ENCODE peak calls at places on chromosomes 5 and 9, in six cellular contexts. R is esophagus muscularis mucosa; N is ovary; C is naive thymus-derived CD4-positive, alpha-beta T cell; P is brain microvascular endothelial cell; B is fibroblast of lung. O is an unnamed sample.

GRCh38 chr9:31574006-31574750 is 810.3 kb upstream of the ACO1 start:
- DNase-seq in R (no peak), P (peak), C (no peak), B (no peak), N (no peak), O (no peak)

GRCh38 chr5:145989428-145989827 is 53.0 kb downstream of the SH3RF2 start:
- DNase-seq in R (peak), P (peak), N (no peak), B (no peak), C (no peak), O (no peak)

GRCh38 chr9:129008986-129009583 is 19.0 kb downstream of the SH3GLB2 start:
- DNase-seq in C (no peak), B (no peak), R (no peak), P (no peak), N (no peak), O (no peak)

GRCh38 chr9:33129886-33130284 is 37.3 kb downstream of the B4GALT1 start:
- DNase-seq in N (no peak), C (no peak), R (no peak), B (no peak), P (no peak), O (no peak)

GRCh38 chr5:43601454-43602260 is 1.3 kb upstream of the NNT start:
- DNase-seq in N (no peak), R (no peak), B (peak), C (no peak), P (peak), O (no peak)

GRCh38 chr5:170333161-170333909 is 35.8 kb upstream of the LCP2 start:
- DNase-seq in B (no peak), C (peak), N (no peak), R (no peak), P (no peak), O (no peak)

GRCh38 chr5:120684749-120685415 is 220.8 kb downstream of the PRR16 start:
- DNase-seq in C (no peak), B (no peak), N (no peak), P (no peak), R (no peak), O (no peak)

GRCh38 chr9:114157516-114158176 is 2.3 kb downstream of the COL27A1 start:
- DNase-seq in C (no peak), P (peak), B (no peak), R (no peak), N (no peak), O (no peak)

GRCh38 chr5:153147891-153148623 is 342.4 kb upstream of the GRIA1 start:
- DNase-seq in N (no peak), B (peak), P (peak), R (no peak), C (no peak), O (no peak)

GRCh38 chr5:126658526-126658925 is 57.8 kb downstream of the PHAX start:
- DNase-seq in B (no peak), P (no peak), C (no peak), R (no peak), N (no peak), O (no peak)

GRCh38 chr9:120327322-120327721 is 252.6 kb downstream of the CDK5RAP2 start:
- DNase-seq in C (no peak), B (no peak), P (no peak), R (peak), N (no peak), O (no peak)

GRCh38 chr9:127936347-127936852 is 1.3 kb downstream of the DPM2 start:
- DNase-seq in C (no peak), R (no peak), B (no peak), N (no peak), P (no peak), O (no peak)

GRCh38 chr5:68395844-68396523 is 180.4 kb downstream of the PIK3R1 start:
- DNase-seq in P (no peak), C (no peak), R (no peak), N (no peak), B (no peak), O (no peak)

GRCh38 chr9:33167084-33167948 is at the start of gene B4GALT1:
- DNase-seq in B (peak), P (peak), N (peak), R (peak), C (peak), O (no peak)

GRCh38 chr5:170880084-170880483 is 18.3 kb downstream of the RANBP17 start:
- DNase-seq in P (no peak), B (peak), C (no peak), N (no peak), R (no peak), O (no peak)

GRCh38 chr5:76592692-76593091 is 30.5 kb downstream of the F2RL2 start:
- DNase-seq in C (no peak), N (no peak), P (no peak), B (no peak), R (no peak), O (no peak)
- H3K27ac ChIP-seq in C (no peak), N (no peak), P (no peak), B (no peak), R (no peak), O (no peak)

GRCh38 chr5:174319551-174319950 is 274.0 kb downstream of the NSG2 start:
- DNase-seq in R (no peak), C (no peak), B (no peak), N (no peak), P (no peak), O (no peak)
- H3K27ac ChIP-seq in R (no peak), C (no peak), B (no peak), N (no peak), P (no peak), O (no peak)

GRCh38 chr5:41921166-41921565 is 3.9 kb upstream of the FBXO4 start:
- DNase-seq in R (no peak), C (no peak), N (no peak), B (no peak), P (no peak), O (no peak)
- H3K27ac ChIP-seq in R (no peak), C (no peak), N (no peak), B (no peak), P (no peak), O (no peak)

DNA sequence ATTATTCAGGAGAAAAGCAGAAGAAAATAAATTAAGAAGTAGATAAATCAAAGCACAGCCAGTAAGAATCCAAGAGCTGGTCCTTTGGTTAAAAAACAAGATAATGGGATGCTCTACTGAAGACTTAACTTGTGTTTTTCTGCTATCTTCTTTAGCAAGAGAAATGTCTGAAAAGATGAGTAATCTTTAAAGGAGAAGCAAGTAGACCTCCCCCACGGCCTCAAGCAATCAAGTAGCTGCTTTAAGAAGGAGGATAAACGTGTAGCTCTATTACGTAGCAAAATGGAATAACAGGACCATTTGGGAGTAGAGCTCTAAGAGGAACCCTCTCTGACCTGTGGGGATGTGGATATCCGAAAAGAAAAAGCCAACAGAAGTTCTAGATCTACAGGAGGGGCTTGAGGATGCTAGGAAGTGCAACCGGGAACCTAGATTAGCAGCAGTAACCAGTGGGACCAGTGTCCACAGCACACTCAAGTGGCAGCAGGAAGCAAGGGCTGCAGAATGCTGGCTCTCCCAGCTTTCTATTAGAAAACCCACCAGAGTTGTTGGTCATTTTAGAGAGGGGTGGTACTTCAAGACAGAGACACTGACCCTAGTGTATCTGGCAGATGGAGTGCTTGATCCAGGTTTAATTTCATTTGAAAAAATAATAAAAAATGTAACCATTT is 185.4 kb downstream of the GABBR2 start:
- DNase-seq in R (peak), B (peak), P (peak), C (no peak), N (no peak), O (no peak)
- H3K27ac ChIP-seq in R (no peak), B (no peak), P (no peak), C (no peak), N (no peak), O (no peak)